ENCODE peak calls at places on chromosomes 1 and 21, in six cellular contexts. One of them, this sample, is unnamed.
A peak's percentile ranks its signal among the peaks of the same experiment; 100 is the strongest.

GRCh38 chr1:217469983-217470382 is 160.9 kb downstream of the GPATCH2 start:
- DNase-seq in fibroblast of pulmonary artery: no peak
- DNase-seq in GM20000: no peak
- DNase-seq in RWPE2: no peak
- DNase-seq in cardiac fibroblast: no peak
- DNase-seq in cardiac muscle cell: no peak
- DNase-seq in this sample: no peak

GRCh38 chr1:26218906-26219494 is 15.0 kb upstream of the CEP85 start:
- DNase-seq in GM20000: no peak
- DNase-seq in fibroblast of pulmonary artery: no peak
- DNase-seq in cardiac fibroblast: no peak
- DNase-seq in cardiac muscle cell: no peak
- DNase-seq in RWPE2: no peak
- DNase-seq in this sample: no peak

GRCh38 chr1:32071758-32072621 is 749 bp upstream of the TMEM39B start:
- DNase-seq in RWPE2: no peak
- DNase-seq in cardiac muscle cell: peak; percentile 70
- DNase-seq in fibroblast of pulmonary artery: peak; percentile 78
- DNase-seq in GM20000: no peak
- DNase-seq in cardiac fibroblast: peak; percentile 75
- DNase-seq in this sample: no peak

GRCh38 chr1:92968138-92969032 is 7.1 kb upstream of the DIPK1A start:
- DNase-seq in cardiac muscle cell: no peak
- DNase-seq in GM20000: no peak
- DNase-seq in cardiac fibroblast: peak; percentile 6
- DNase-seq in fibroblast of pulmonary artery: peak; percentile 14
- DNase-seq in RWPE2: no peak
- DNase-seq in this sample: no peak

GRCh38 chr21:38351176-38351959 is 94.6 kb downstream of the KCNJ15 start:
- DNase-seq in cardiac muscle cell: no peak
- DNase-seq in fibroblast of pulmonary artery: no peak
- DNase-seq in RWPE2: no peak
- DNase-seq in cardiac fibroblast: peak; percentile 11
- DNase-seq in GM20000: no peak
- DNase-seq in this sample: no peak

GRCh38 chr1:10132316-10132715 is 78.1 kb upstream of the KIF1B start:
- DNase-seq in GM20000: no peak
- DNase-seq in fibroblast of pulmonary artery: no peak
- DNase-seq in cardiac muscle cell: no peak
- DNase-seq in RWPE2: no peak
- DNase-seq in cardiac fibroblast: no peak
- DNase-seq in this sample: no peak

GRCh38 chr1:226549937-226550670 is 1.5 kb downstream of the STUM start:
- DNase-seq in cardiac muscle cell: no peak
- DNase-seq in GM20000: peak; percentile 76
- DNase-seq in cardiac fibroblast: peak; percentile 34
- DNase-seq in RWPE2: no peak
- DNase-seq in fibroblast of pulmonary artery: peak; percentile 14
- DNase-seq in this sample: peak; percentile 10

GRCh38 chr21:44708866-44709425 is 2.4 kb downstream of the TSPEAR start:
- DNase-seq in cardiac fibroblast: no peak
- DNase-seq in cardiac muscle cell: no peak
- DNase-seq in fibroblast of pulmonary artery: no peak
- DNase-seq in GM20000: no peak
- DNase-seq in RWPE2: peak; percentile 54
- DNase-seq in this sample: no peak

GRCh38 chr1:160830321-160831153 is 32.1 kb downstream of the CD244 start:
- DNase-seq in GM20000: peak; percentile 66
- DNase-seq in RWPE2: no peak
- DNase-seq in cardiac fibroblast: peak; percentile 39
- DNase-seq in cardiac muscle cell: peak; percentile 71
- DNase-seq in fibroblast of pulmonary artery: peak; percentile 61
- DNase-seq in this sample: peak; percentile 42

GRCh38 chr21:37700641-37701202 is 215.5 kb downstream of the KCNJ6 start:
- DNase-seq in RWPE2: no peak
- DNase-seq in cardiac muscle cell: peak; percentile 89
- DNase-seq in fibroblast of pulmonary artery: peak; percentile 89
- DNase-seq in cardiac fibroblast: peak; percentile 86
- DNase-seq in GM20000: peak; percentile 79
- DNase-seq in this sample: peak; percentile 66

DNA sequence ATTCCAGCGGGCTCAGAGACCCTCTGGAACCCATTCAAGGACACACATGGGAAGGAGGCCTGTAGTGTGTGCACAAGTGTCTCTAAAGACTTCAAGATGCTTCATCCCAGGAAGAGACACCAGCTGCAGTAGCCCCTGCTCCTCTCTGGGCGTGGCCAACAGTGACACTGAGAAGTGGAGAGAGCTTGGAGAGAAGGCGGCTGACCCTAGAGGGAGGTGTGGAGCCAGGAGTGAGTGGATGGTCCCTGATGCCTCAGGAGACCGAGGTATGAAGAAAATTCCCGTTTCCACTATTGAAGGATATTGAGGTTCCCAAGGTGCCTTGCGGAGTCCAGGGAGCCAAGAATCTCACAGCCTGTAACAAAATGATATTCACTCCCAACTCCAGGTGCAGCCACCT is 14.9 kb upstream of the TNNI1 start:
- DNase-seq in cardiac fibroblast: peak; percentile 22
- DNase-seq in GM20000: no peak
- DNase-seq in cardiac muscle cell: no peak
- DNase-seq in RWPE2: no peak
- DNase-seq in fibroblast of pulmonary artery: peak; percentile 21
- DNase-seq in this sample: no peak
- TF ChIP-seq CTCF in cardiac fibroblast: no peak
- TF ChIP-seq CTCF in GM20000: peak; percentile 1
- TF ChIP-seq CTCF in cardiac muscle cell: peak; percentile 20
- TF ChIP-seq CTCF in RWPE2: no peak
- TF ChIP-seq CTCF in fibroblast of pulmonary artery: peak; percentile 20
- TF ChIP-seq CTCF in this sample: peak; percentile 19

DNA sequence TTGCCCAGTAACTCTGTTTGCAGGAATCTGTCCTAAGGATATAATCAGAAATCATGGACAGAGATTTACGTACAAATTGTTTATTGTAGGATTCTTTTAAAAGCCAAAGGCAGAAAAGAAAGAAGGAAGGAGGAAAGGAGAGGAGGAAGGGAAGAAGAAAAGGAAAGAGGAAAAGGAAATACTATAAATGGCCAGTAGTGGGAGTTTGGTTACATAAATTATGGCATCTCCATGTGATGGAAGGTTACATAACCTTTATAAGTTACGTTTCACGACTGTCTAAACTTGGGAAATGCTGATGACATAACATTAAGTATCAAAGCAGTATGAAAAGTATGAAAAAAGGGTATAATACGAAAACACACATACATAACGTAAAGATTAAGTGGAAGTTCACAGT is 39.0 kb downstream of the SMYD2 start:
- DNase-seq in GM20000: no peak
- DNase-seq in cardiac fibroblast: no peak
- DNase-seq in cardiac muscle cell: no peak
- DNase-seq in RWPE2: no peak
- DNase-seq in fibroblast of pulmonary artery: no peak
- DNase-seq in this sample: no peak
- TF ChIP-seq CTCF in GM20000: no peak
- TF ChIP-seq CTCF in cardiac fibroblast: no peak
- TF ChIP-seq CTCF in cardiac muscle cell: no peak
- TF ChIP-seq CTCF in RWPE2: no peak
- TF ChIP-seq CTCF in fibroblast of pulmonary artery: peak; percentile 23
- TF ChIP-seq CTCF in this sample: no peak

DNA sequence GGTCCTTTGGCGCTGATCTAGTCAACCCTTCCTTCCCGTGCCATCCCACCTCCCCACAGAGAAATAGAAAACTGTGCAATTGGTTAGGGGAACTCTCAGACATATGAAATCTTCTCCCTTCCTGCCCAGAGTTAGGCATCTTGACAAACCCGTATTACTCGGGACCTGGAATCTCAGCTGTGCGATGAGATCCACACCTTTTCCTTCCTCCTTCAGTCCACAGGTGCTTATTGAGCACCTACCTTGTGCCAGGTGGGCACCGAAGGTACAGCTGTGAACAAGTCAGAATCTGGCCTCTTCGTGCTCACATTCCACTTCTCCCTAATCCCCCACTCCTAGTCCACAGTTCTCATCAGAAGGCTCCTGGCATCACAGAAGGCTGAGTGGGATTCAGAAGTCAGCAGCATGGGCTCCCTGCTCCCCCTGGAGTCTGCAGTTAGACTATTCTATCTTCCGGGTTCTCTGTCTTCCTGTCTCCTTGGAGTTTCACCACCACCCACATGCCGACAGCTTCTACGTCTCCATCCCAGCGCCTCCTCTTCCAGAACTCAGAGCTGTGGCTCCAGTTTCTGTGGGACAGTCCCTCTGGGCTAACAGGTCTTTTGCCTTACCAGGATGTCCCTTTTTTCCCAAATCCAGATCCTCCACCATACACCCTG is 23.0 kb downstream of the KNCN start:
- DNase-seq in cardiac muscle cell: peak; percentile 51
- DNase-seq in RWPE2: no peak
- DNase-seq in cardiac fibroblast: peak; percentile 47
- DNase-seq in GM20000: no peak
- DNase-seq in fibroblast of pulmonary artery: no peak
- DNase-seq in this sample: no peak
- TF ChIP-seq CTCF in cardiac muscle cell: peak; percentile 25
- TF ChIP-seq CTCF in RWPE2: peak; percentile 71
- TF ChIP-seq CTCF in cardiac fibroblast: no peak
- TF ChIP-seq CTCF in GM20000: no peak
- TF ChIP-seq CTCF in fibroblast of pulmonary artery: peak; percentile 18
- TF ChIP-seq CTCF in this sample: no peak

GRCh38 chr1:18324246-18324645 is 156.5 kb upstream of the KLHDC7A start:
- DNase-seq in GM20000: no peak
- DNase-seq in cardiac muscle cell: no peak
- DNase-seq in cardiac fibroblast: no peak
- DNase-seq in RWPE2: no peak
- DNase-seq in fibroblast of pulmonary artery: no peak
- DNase-seq in this sample: no peak
- TF ChIP-seq CTCF in GM20000: no peak
- TF ChIP-seq CTCF in cardiac muscle cell: peak; percentile 22
- TF ChIP-seq CTCF in cardiac fibroblast: peak; percentile 6
- TF ChIP-seq CTCF in RWPE2: no peak
- TF ChIP-seq CTCF in fibroblast of pulmonary artery: no peak
- TF ChIP-seq CTCF in this sample: peak; percentile 61

GRCh38 chr1:87115317-87115885 is 201.0 kb downstream of the HS2ST1 start:
- DNase-seq in fibroblast of pulmonary artery: peak; percentile 48
- DNase-seq in cardiac muscle cell: peak; percentile 75
- DNase-seq in cardiac fibroblast: peak; percentile 58
- DNase-seq in GM20000: no peak
- DNase-seq in RWPE2: no peak
- DNase-seq in this sample: no peak
- TF ChIP-seq CTCF in fibroblast of pulmonary artery: no peak
- TF ChIP-seq CTCF in cardiac muscle cell: no peak
- TF ChIP-seq CTCF in cardiac fibroblast: no peak
- TF ChIP-seq CTCF in GM20000: no peak
- TF ChIP-seq CTCF in RWPE2: no peak
- TF ChIP-seq CTCF in this sample: no peak

DNA sequence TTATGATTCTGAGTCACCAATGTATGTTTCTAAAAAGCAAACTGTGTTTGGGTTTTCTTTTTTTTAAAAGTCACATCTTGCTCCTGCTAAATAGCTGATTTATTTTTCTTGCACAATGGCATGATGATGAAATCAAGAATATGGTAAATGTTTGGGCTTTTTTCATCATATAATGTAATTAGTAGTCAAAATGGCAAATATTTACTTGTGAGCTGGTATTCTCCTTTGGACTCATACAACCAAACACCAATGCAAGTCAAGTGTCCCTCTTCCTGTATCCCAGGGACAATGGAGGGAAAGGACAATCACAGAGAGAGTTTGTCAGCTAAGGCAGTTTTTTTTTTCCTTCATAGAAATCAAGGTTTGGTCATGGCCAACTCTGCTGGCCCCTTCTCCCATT is 94.6 kb upstream of the RALGPS2 start:
- DNase-seq in cardiac muscle cell: peak; percentile 34
- DNase-seq in cardiac fibroblast: peak; percentile 28
- DNase-seq in fibroblast of pulmonary artery: no peak
- DNase-seq in GM20000: no peak
- DNase-seq in RWPE2: no peak
- DNase-seq in this sample: no peak
- TF ChIP-seq CTCF in cardiac muscle cell: no peak
- TF ChIP-seq CTCF in cardiac fibroblast: no peak
- TF ChIP-seq CTCF in fibroblast of pulmonary artery: no peak
- TF ChIP-seq CTCF in GM20000: no peak
- TF ChIP-seq CTCF in RWPE2: no peak
- TF ChIP-seq CTCF in this sample: no peak

DNA sequence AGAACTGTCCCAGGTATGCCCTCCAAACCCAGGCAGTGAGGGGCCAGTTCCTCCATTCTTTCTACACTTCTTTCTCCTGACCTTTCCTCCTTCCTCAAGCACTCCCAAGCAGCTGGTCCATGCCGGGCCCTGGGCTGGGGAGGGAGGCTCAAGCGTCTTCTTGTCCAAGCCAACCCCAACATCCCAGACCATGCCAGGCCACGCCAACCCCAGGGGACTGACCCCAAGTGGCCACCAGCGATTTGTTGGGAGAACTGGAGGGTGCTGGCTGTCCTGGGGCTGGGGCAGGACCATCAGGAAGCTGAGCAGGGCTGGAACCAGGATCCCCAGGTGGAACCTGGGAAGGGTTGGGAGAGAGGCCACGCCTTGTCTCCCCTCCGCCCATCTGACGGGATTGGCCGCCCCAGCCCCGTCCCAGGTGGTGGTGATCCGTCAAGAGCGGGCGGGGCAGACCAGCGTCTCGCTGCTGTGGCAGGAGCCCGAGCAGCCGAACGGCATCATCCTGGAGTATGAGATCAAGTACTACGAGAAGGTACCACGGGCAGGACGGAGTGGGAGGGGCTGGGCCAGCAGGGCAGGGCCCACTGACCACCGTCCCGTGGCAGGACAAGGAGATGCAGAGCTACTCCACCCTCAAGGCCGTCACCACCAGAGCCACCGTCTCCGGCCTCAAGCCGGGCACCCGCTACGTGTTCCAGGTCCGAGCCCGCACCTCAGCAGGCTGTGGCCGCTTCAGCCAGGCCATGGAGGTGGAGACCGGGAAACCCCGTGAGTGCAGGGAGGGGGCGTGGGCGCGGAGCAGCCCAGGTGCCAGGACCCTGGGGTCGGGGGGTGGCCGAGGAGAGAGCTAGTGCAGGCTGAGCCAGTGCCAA is 29.9 kb downstream of the EPHA8 start:
- DNase-seq in cardiac muscle cell: no peak
- DNase-seq in RWPE2: no peak
- DNase-seq in GM20000: no peak
- DNase-seq in fibroblast of pulmonary artery: no peak
- DNase-seq in cardiac fibroblast: no peak
- DNase-seq in this sample: no peak
- TF ChIP-seq CTCF in cardiac muscle cell: no peak
- TF ChIP-seq CTCF in RWPE2: no peak
- TF ChIP-seq CTCF in GM20000: no peak
- TF ChIP-seq CTCF in fibroblast of pulmonary artery: no peak
- TF ChIP-seq CTCF in cardiac fibroblast: no peak
- TF ChIP-seq CTCF in this sample: no peak

GRCh38 chr1:15364740-15365139 is 44.9 kb upstream of the EFHD2 start:
- DNase-seq in fibroblast of pulmonary artery: no peak
- DNase-seq in RWPE2: no peak
- DNase-seq in cardiac fibroblast: no peak
- DNase-seq in cardiac muscle cell: no peak
- DNase-seq in GM20000: no peak
- DNase-seq in this sample: no peak
- TF ChIP-seq CTCF in fibroblast of pulmonary artery: no peak
- TF ChIP-seq CTCF in RWPE2: peak; percentile 20
- TF ChIP-seq CTCF in cardiac fibroblast: no peak
- TF ChIP-seq CTCF in cardiac muscle cell: no peak
- TF ChIP-seq CTCF in GM20000: no peak
- TF ChIP-seq CTCF in this sample: peak; percentile 27